ENCODE peak calls at places on chromosome 1, in five cellular contexts. O is endodermal cell, M is heart left ventricle, X is prostate gland, Z is GM23338. L is an unnamed sample. For H3K4me1, the result is how much of the 10 kb centered on the place peaks cover.

GRCh38 chr1:59997479-59997878 is 70.9 kb upstream of the CYP2J2 start:
- DNase-seq in O (peak), M (no peak), X (no peak), Z (peak), L (no peak)

GRCh38 chr1:22696610-22697009 is 14.0 kb upstream of the EPHB2 start:
- DNase-seq in O (no peak), M (no peak), X (no peak), Z (no peak), L (no peak)

GRCh38 chr1:94820918-94821317 is 761 bp downstream of the SLC44A3 start:
- DNase-seq in O (no peak), M (no peak), X (no peak), Z (no peak), L (no peak)

GRCh38 chr1:88985033-88985432 is 7.4 kb downstream of the KYAT3 start:
- DNase-seq in O (no peak), M (peak), X (no peak), Z (no peak), L (no peak)

GRCh38 chr1:119929643-119930310 is 33.5 kb upstream of the ADAM30 start:
- DNase-seq in O (no peak), M (no peak), X (no peak), Z (no peak), L (no peak)

GRCh38 chr1:27099904-27100796 is 54.8 kb downstream of the SLC9A1 start:
- DNase-seq in O (no peak), M (peak), X (no peak), Z (peak), L (peak)

GRCh38 chr1:229364216-229365065 is 21.6 kb upstream of the CCSAP start:
- DNase-seq in O (no peak), M (no peak), X (no peak), Z (no peak), L (no peak)

GRCh38 chr1:50562106-50562505 is 138.9 kb upstream of the DMRTA2 start:
- DNase-seq in O (no peak), M (no peak), X (no peak), Z (no peak), L (no peak)

GRCh38 chr1:197096137-197096536 is 29.1 kb upstream of the F13B start:
- DNase-seq in O (no peak), M (no peak), X (no peak), Z (no peak), L (no peak)

GRCh38 chr1:114322726-114323125 is 169.1 kb upstream of the SYT6 start:
- DNase-seq in O (no peak), M (no peak), X (no peak), Z (no peak), L (no peak)

GRCh38 chr1:160097196-160097910 is 1.1 kb downstream of the IGSF8 start:
- DNase-seq in O (peak), M (no peak), X (no peak), Z (no peak), L (no peak)

GRCh38 chr1:171817511-171818265 is 23.6 kb upstream of the DNM3 start:
- DNase-seq in O (peak), M (no peak), X (no peak), Z (peak), L (peak)

GRCh38 chr1:10635992-10636391 is 160.5 kb downstream of the CASZ1 start:
- DNase-seq in O (no peak), M (no peak), X (peak), Z (no peak), L (peak)

DNA sequence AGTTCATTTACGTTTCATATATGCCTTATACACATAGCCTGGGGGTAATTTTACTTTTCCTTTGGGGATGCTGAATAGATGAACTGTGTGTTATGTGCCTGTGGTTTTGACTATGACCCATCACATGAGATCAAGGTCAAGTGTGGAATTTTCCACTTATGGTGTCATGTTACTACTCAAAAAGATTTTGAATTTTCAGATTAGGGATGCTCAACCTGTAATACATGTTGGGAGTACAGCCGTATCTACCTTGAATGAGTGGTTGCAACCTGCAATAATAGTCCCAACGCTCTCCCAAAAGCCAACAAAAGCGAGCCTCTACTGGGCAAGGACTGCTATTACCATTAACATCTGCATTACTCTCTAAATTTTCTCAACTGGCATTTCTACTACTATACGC is 68.5 kb upstream of the SDC3 start:
- DNase-seq in O (no peak), M (no peak), X (no peak), Z (peak), L (no peak)
- TF ChIP-seq CTCF in O (peak), M (no peak), X (no peak), Z (peak), L (no peak)

GRCh38 chr1:116412898-116413297 is 39.9 kb downstream of the ATP1A1 start:
- DNase-seq in O (no peak), M (no peak), X (no peak), Z (no peak), L (no peak)

GRCh38 chr1:116409751-116410182 is 36.7 kb downstream of the ATP1A1 start:
- DNase-seq in O (no peak), M (no peak), X (peak), Z (no peak), L (no peak)

GRCh38 chr1:116413414-116413813 is 40.4 kb downstream of the ATP1A1 start:
- DNase-seq in O (no peak), M (no peak), X (no peak), Z (no peak), L (no peak)

GRCh38 chr1:116412480-116412798 is 39.4 kb downstream of the ATP1A1 start:
- DNase-seq in O (no peak), M (no peak), X (no peak), Z (no peak), L (no peak)

DNA sequence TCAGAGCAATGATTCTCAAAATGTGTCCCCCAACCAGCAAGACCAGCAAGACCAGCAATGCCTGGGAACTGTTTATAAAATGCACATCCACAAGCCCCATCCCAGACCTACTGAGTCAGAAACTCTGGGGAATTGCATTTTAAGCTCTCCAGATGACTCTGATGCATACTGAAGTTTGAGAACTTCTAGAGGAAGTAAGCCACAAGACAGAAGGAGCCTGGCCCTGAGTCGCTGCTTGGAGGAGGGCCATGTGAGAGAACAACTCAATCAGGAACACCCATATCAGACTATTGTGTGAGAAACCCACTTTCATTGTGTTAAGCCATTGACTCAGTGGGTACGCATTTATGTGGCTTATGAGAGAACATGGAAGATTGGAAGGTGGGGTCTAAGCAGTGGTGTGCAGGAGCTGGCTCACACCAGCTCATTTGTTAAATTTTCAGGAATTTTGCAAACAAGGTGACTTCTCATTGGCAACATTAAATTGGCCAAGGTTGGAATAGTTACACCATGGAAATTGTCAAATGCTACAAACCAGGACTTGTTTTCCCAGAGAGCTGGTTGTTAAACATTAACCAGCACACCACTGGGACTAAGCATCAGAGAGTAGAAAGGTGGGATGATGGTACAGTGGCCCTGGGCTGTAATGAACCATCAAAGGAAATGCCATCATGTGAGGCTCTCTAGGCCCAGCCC is 38.9 kb downstream of the ATP1A1 start:
- DNase-seq in O (no peak), M (no peak), X (no peak), Z (no peak), L (no peak)
- H3K4me1 ChIP-seq in O (under half), M (half or more), X (under half), Z (under half), L (under half)

GRCh38 chr1:214550339-214551051 is 907 bp downstream of the PTPN14 start:
- DNase-seq in O (peak), M (no peak), X (no peak), Z (peak), L (peak)
- TF ChIP-seq CTCF in O (peak), M (no peak), X (no peak), Z (no peak), L (no peak)

DNA sequence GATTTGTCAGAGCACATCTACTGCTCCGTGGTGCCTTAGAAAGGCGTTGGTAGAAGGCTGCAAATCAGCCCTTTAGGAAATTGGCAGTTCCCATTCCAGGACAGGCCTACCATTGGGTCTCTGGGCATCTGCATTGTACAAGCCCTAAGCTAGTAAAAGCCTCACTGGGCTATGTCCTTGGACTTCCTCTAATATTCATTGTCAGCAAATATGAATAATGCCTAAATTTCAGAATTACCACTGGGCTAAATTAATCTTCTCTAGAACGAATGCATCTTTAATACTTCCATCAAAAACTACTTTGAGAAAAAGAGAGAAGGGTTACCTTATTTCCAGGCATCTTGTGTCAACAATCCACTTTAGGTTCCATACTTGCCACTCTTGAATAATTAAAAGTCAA is 41.5 kb upstream of the ATP1A1 start:
- DNase-seq in O (no peak), M (no peak), X (no peak), Z (no peak), L (no peak)
- H3K4me1 ChIP-seq in O (under half), M (under half), X (under half), Z (under half), L (under half)

DNA sequence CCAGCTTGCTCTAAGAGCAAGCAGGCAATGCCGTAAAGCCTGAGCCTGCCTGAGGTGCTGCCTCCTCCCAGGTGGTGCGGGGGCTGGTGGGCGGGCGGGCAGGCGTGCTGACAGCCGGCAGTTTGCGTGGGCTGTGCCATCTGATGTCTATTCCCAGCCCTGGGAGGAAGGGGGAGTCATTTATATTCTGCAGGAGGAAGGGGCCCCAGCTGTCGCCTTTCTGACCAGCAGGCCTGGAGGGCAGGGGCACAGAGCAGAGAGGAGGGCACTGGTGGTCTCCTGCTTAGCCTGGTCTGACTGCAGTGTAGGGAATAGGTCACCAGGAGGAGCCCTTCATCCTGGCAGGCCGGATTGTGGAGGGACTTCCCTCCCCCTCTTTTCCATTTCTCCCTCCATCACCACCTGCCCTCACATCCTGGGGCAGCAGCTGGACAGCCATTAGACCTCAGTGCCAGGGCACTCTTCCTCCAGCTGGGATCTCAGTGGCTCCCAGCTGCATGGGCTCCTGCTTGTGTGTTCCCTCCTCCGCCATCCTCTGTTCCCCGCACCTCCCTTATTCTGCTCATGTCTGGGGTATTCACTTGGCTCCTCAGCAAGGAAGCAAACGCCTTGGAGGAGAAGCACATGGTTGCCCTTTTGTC is 4.4 kb downstream of the CYB561D1 start:
- DNase-seq in O (peak), M (no peak), X (no peak), Z (peak), L (no peak)
- TF ChIP-seq CTCF in O (peak), M (peak), X (no peak), Z (peak), L (peak)